ENCODE peak calls at places on chromosomes 2 and 18, in eight cellular contexts. J, B, G, A, W, L, I and Z are unnamed samples.

GRCh38 chr2:7378642-7379041 is 461.4 kb downstream of the RNF144A start:
- DNase-seq in J (no peak), B (no peak), G (no peak), A (no peak), W (no peak), L (no peak), I (no peak), Z (peak)

GRCh38 chr18:48922203-48922800 is 28.5 kb downstream of the SMAD7 start:
- DNase-seq in J (no peak), B (no peak), G (no peak), A (no peak), W (no peak), L (peak), I (no peak), Z (no peak)

GRCh38 chr18:9177466-9177865 is 40.9 kb downstream of the ANKRD12 start:
- DNase-seq in J (no peak), B (no peak), G (no peak), A (no peak), W (no peak), L (no peak), I (no peak), Z (no peak)

GRCh38 chr2:88110830-88111229 is 17.0 kb downstream of the FABP1 start:
- DNase-seq in J (no peak), B (no peak), G (no peak), A (no peak), W (no peak), L (no peak), I (no peak), Z (no peak)

GRCh38 chr2:216877085-216877484 is 17.2 kb upstream of the TNP1 start:
- DNase-seq in J (no peak), B (no peak), G (no peak), A (no peak), W (no peak), L (no peak), I (no peak), Z (no peak)

GRCh38 chr18:7684966-7685365 is 117.8 kb downstream of the PTPRM start:
- DNase-seq in J (no peak), B (no peak), G (no peak), A (no peak), W (no peak), L (no peak), I (peak), Z (no peak)

GRCh38 chr18:73136134-73136533 is 268.3 kb upstream of the NETO1 start:
- DNase-seq in J (peak), B (no peak), G (no peak), A (no peak), W (no peak), L (peak), I (no peak), Z (no peak)

GRCh38 chr2:82875891-82876290 is 1583.2 kb downstream of the SUCLG1 start:
- DNase-seq in J (no peak), B (no peak), G (no peak), A (no peak), W (no peak), L (no peak), I (no peak), Z (no peak)

GRCh38 chr2:18200771-18201170 is 322.3 kb downstream of the KCNS3 start:
- DNase-seq in J (no peak), B (no peak), G (no peak), A (no peak), W (no peak), L (no peak), I (no peak), Z (no peak)

GRCh38 chr2:37250869-37251740 is 19.6 kb downstream of the NDUFAF7 start:
- DNase-seq in J (no peak), B (no peak), G (no peak), A (no peak), W (no peak), L (no peak), I (no peak), Z (no peak)

GRCh38 chr18:61581578-61582204 is 248.5 kb downstream of the CDH20 start:
- DNase-seq in J (peak), B (peak), G (peak), A (peak), W (peak), L (peak), I (peak), Z (peak)

GRCh38 chr2:104406273-104406726 is 447.6 kb upstream of the POU3F3 start:
- DNase-seq in J (peak), B (no peak), G (no peak), A (no peak), W (no peak), L (no peak), I (no peak), Z (no peak)

GRCh38 chr2:113686537-113686936 is 59.5 kb downstream of the RABL2A start:
- DNase-seq in J (no peak), B (no peak), G (no peak), A (no peak), W (no peak), L (peak), I (peak), Z (no peak)

GRCh38 chr18:46622999-46623398 is 34.0 kb downstream of the LOXHD1 start:
- DNase-seq in J (no peak), B (no peak), G (no peak), A (no peak), W (no peak), L (peak), I (no peak), Z (no peak)

GRCh38 chr2:142629193-142629592 is 248.3 kb upstream of the KYNU start:
- DNase-seq in J (no peak), B (no peak), G (no peak), A (no peak), W (no peak), L (no peak), I (no peak), Z (no peak)

GRCh38 chr2:101063352-101063751 is 61.3 kb downstream of the RPL31 start:
- DNase-seq in J (no peak), B (peak), G (no peak), A (no peak), W (no peak), L (peak), I (no peak), Z (no peak)

GRCh38 chr2:182144039-182144779 is 158.6 kb downstream of the PPP1R1C start:
- DNase-seq in J (no peak), B (no peak), G (no peak), A (no peak), W (no peak), L (no peak), I (no peak), Z (no peak)

GRCh38 chr18:10131036-10131774 is 217.4 kb downstream of the VAPA start:
- DNase-seq in J (peak), B (no peak), G (no peak), A (no peak), W (peak), L (no peak), I (peak), Z (no peak)

GRCh38 chr2:74001781-74002514 is 17.2 kb downstream of the TET3 start:
- DNase-seq in J (no peak), B (peak), G (no peak), A (no peak), W (no peak), L (no peak), I (no peak), Z (no peak)

GRCh38 chr2:241314181-241314932 is 1.1 kb downstream of the HDLBP start:
- DNase-seq in J (no peak), B (no peak), G (no peak), A (no peak), W (no peak), L (peak), I (peak), Z (no peak)

GRCh38 chr2:63435080-63435479 is 153.2 kb downstream of the WDPCP start:
- DNase-seq in J (no peak), B (no peak), G (no peak), A (no peak), W (no peak), L (no peak), I (no peak), Z (no peak)

GRCh38 chr2:74025971-74026612 is 41.4 kb downstream of the TET3 start:
- DNase-seq in J (no peak), B (no peak), G (no peak), A (no peak), W (no peak), L (peak), I (no peak), Z (no peak)

GRCh38 chr18:77905011-77905410 is 655.4 kb downstream of the GALR1 start:
- DNase-seq in J (no peak), B (no peak), G (no peak), A (no peak), W (no peak), L (no peak), I (no peak), Z (no peak)

GRCh38 chr2:61632276-61633169 is 94.4 kb upstream of the XPO1 start:
- DNase-seq in J (no peak), B (no peak), G (no peak), A (no peak), W (no peak), L (no peak), I (no peak), Z (no peak)

GRCh38 chr2:11305958-11306357 is 38.5 kb downstream of the ROCK2 start:
- DNase-seq in J (no peak), B (peak), G (no peak), A (no peak), W (no peak), L (peak), I (peak), Z (no peak)

GRCh38 chr2:5932556-5933469 is 240.6 kb downstream of the SOX11 start:
- DNase-seq in J (no peak), B (no peak), G (no peak), A (no peak), W (no peak), L (no peak), I (no peak), Z (peak)

GRCh38 chr18:13703899-13704298 is 22.5 kb downstream of the FAM210A start:
- DNase-seq in J (no peak), B (no peak), G (no peak), A (no peak), W (no peak), L (peak), I (no peak), Z (no peak)

GRCh38 chr18:75137346-75137877 is 71.5 kb downstream of the PTGR3 start:
- DNase-seq in J (no peak), B (no peak), G (no peak), A (no peak), W (no peak), L (no peak), I (no peak), Z (no peak)

GRCh38 chr18:57446322-57446721 is 11.1 kb downstream of the ONECUT2 start:
- DNase-seq in J (peak), B (no peak), G (no peak), A (no peak), W (peak), L (no peak), I (no peak), Z (no peak)

GRCh38 chr2:393711-394696 is 106.1 kb upstream of the ALKAL2 start:
- DNase-seq in J (peak), B (peak), G (peak), A (peak), W (no peak), L (peak), I (peak), Z (peak)

GRCh38 chr2:170771049-170771937 is 1.1 kb downstream of the ERICH2 start:
- DNase-seq in J (peak), B (peak), G (no peak), A (no peak), W (no peak), L (no peak), I (peak), Z (no peak)

GRCh38 chr2:6358985-6359384 is 506.7 kb downstream of the CMPK2 start:
- DNase-seq in J (no peak), B (no peak), G (no peak), A (no peak), W (no peak), L (no peak), I (no peak), Z (no peak)

GRCh38 chr18:12621737-12622306 is 36.1 kb downstream of the SPIRE1 start:
- DNase-seq in J (no peak), B (peak), G (no peak), A (no peak), W (no peak), L (peak), I (peak), Z (no peak)

GRCh38 chr2:73970850-73971471 is 13.7 kb upstream of the TET3 start:
- DNase-seq in J (no peak), B (peak), G (peak), A (no peak), W (no peak), L (no peak), I (no peak), Z (no peak)

GRCh38 chr2:239873656-239874635 is 151.2 kb downstream of the NDUFA10 start:
- DNase-seq in J (no peak), B (no peak), G (no peak), A (no peak), W (no peak), L (no peak), I (no peak), Z (no peak)

GRCh38 chr2:130336877-130337734 is 5.6 kb upstream of the IMP4 start:
- DNase-seq in J (peak), B (peak), G (peak), A (peak), W (peak), L (peak), I (peak), Z (peak)